ENCODE peak calls at places on chromosomes 2 and 18, in six cellular contexts. One of them, this sample, is unnamed.
A peak's percentile ranks its signal among the peaks of the same experiment; 100 is the strongest.

GRCh38 chr18:12043811-12044210 is 49.8 kb upstream of the ANKRD62 start:
- DNase-seq in left lung: no peak
- DNase-seq in brain microvascular endothelial cell: no peak
- DNase-seq in pancreas: peak; percentile 8
- DNase-seq in neural progenitor cell: no peak
- DNase-seq in endodermal cell: no peak
- DNase-seq in this sample: no peak

GRCh38 chr2:232363784-232364615 is 14.6 kb upstream of the ALPP start:
- DNase-seq in left lung: no peak
- DNase-seq in endodermal cell: no peak
- DNase-seq in pancreas: no peak
- DNase-seq in neural progenitor cell: no peak
- DNase-seq in brain microvascular endothelial cell: no peak
- DNase-seq in this sample: no peak

GRCh38 chr2:17713291-17713690 is 40.3 kb downstream of the SMC6 start:
- DNase-seq in endodermal cell: no peak
- DNase-seq in left lung: no peak
- DNase-seq in brain microvascular endothelial cell: no peak
- DNase-seq in pancreas: no peak
- DNase-seq in neural progenitor cell: no peak
- DNase-seq in this sample: no peak

GRCh38 chr2:191864623-191865521 is 18.0 kb upstream of the CAVIN2 start:
- DNase-seq in brain microvascular endothelial cell: peak; percentile 66
- DNase-seq in endodermal cell: no peak
- DNase-seq in pancreas: no peak
- DNase-seq in left lung: no peak
- DNase-seq in neural progenitor cell: no peak
- DNase-seq in this sample: no peak

GRCh38 chr2:44237221-44237620 is 38.1 kb upstream of the SLC3A1 start:
- DNase-seq in endodermal cell: no peak
- DNase-seq in pancreas: no peak
- DNase-seq in brain microvascular endothelial cell: no peak
- DNase-seq in neural progenitor cell: no peak
- DNase-seq in left lung: no peak
- DNase-seq in this sample: no peak

GRCh38 chr18:48949051-48949605 is 1.6 kb downstream of the SMAD7 start:
- DNase-seq in brain microvascular endothelial cell: no peak
- DNase-seq in endodermal cell: no peak
- DNase-seq in neural progenitor cell: peak; percentile 47
- DNase-seq in pancreas: no peak
- DNase-seq in left lung: no peak
- DNase-seq in this sample: no peak

GRCh38 chr2:157691695-157692094 is 63.0 kb upstream of the ACVR1C start:
- DNase-seq in brain microvascular endothelial cell: no peak
- DNase-seq in endodermal cell: no peak
- DNase-seq in pancreas: no peak
- DNase-seq in left lung: no peak
- DNase-seq in neural progenitor cell: no peak
- DNase-seq in this sample: no peak

GRCh38 chr2:45119855-45120254 is 110.6 kb upstream of the SIX2 start:
- DNase-seq in brain microvascular endothelial cell: peak; percentile 63
- DNase-seq in pancreas: no peak
- DNase-seq in neural progenitor cell: no peak
- DNase-seq in left lung: no peak
- DNase-seq in endodermal cell: no peak
- DNase-seq in this sample: peak; percentile 83

GRCh38 chr2:181848356-181848876 is 43.1 kb upstream of the ITPRID2 start:
- DNase-seq in pancreas: no peak
- DNase-seq in neural progenitor cell: no peak
- DNase-seq in left lung: no peak
- DNase-seq in endodermal cell: no peak
- DNase-seq in brain microvascular endothelial cell: no peak
- DNase-seq in this sample: no peak

GRCh38 chr2:177692042-177692823 is 299.7 kb downstream of the AGPS start:
- DNase-seq in left lung: no peak
- DNase-seq in pancreas: no peak
- DNase-seq in neural progenitor cell: no peak
- DNase-seq in endodermal cell: no peak
- DNase-seq in brain microvascular endothelial cell: no peak
- DNase-seq in this sample: peak; percentile 28

GRCh38 chr2:98875081-98875728 is 60.8 kb downstream of the CRACDL start:
- DNase-seq in brain microvascular endothelial cell: no peak
- DNase-seq in left lung: no peak
- DNase-seq in pancreas: no peak
- DNase-seq in neural progenitor cell: no peak
- DNase-seq in endodermal cell: no peak
- DNase-seq in this sample: no peak

GRCh38 chr18:79522451-79523220 is 126.9 kb downstream of the NFATC1 start:
- DNase-seq in left lung: peak; percentile 26
- DNase-seq in brain microvascular endothelial cell: no peak
- DNase-seq in pancreas: peak; percentile 4
- DNase-seq in neural progenitor cell: no peak
- DNase-seq in endodermal cell: peak; percentile 45
- DNase-seq in this sample: no peak

GRCh38 chr2:75587954-75588587 is 27.3 kb upstream of the EVA1A start:
- DNase-seq in pancreas: no peak
- DNase-seq in left lung: no peak
- DNase-seq in endodermal cell: no peak
- DNase-seq in neural progenitor cell: no peak
- DNase-seq in brain microvascular endothelial cell: peak; percentile 81
- DNase-seq in this sample: peak; percentile 55

GRCh38 chr2:25251461-25252273 is 83.3 kb upstream of the POMC start:
- DNase-seq in left lung: peak; percentile 67
- DNase-seq in pancreas: peak; percentile 58
- DNase-seq in brain microvascular endothelial cell: peak; percentile 3
- DNase-seq in neural progenitor cell: no peak
- DNase-seq in endodermal cell: peak; percentile 87
- DNase-seq in this sample: no peak

GRCh38 chr2:205680067-205680466 is 2.2 kb upstream of the NRP2 start:
- DNase-seq in pancreas: peak; percentile 46
- DNase-seq in brain microvascular endothelial cell: peak; percentile 91
- DNase-seq in left lung: no peak
- DNase-seq in neural progenitor cell: peak; percentile 94
- DNase-seq in endodermal cell: peak; percentile 95
- DNase-seq in this sample: no peak

GRCh38 chr2:55581875-55582547 is 35.4 kb downstream of the PPP4R3B start:
- DNase-seq in endodermal cell: no peak
- DNase-seq in pancreas: no peak
- DNase-seq in left lung: no peak
- DNase-seq in neural progenitor cell: no peak
- DNase-seq in brain microvascular endothelial cell: no peak
- DNase-seq in this sample: no peak

GRCh38 chr2:205482399-205483065 is 199.8 kb upstream of the NRP2 start:
- DNase-seq in pancreas: no peak
- DNase-seq in left lung: no peak
- DNase-seq in neural progenitor cell: peak; percentile 23
- DNase-seq in endodermal cell: peak; percentile 52
- DNase-seq in brain microvascular endothelial cell: no peak
- DNase-seq in this sample: no peak

GRCh38 chr2:162100579-162100978 is 26.6 kb upstream of the DPP4 start:
- DNase-seq in left lung: no peak
- DNase-seq in neural progenitor cell: no peak
- DNase-seq in pancreas: no peak
- DNase-seq in brain microvascular endothelial cell: no peak
- DNase-seq in endodermal cell: no peak
- DNase-seq in this sample: no peak

GRCh38 chr2:10410001-10410671 is 38.0 kb downstream of the ODC1 start:
- DNase-seq in left lung: no peak
- DNase-seq in endodermal cell: no peak
- DNase-seq in pancreas: no peak
- DNase-seq in neural progenitor cell: no peak
- DNase-seq in brain microvascular endothelial cell: no peak
- DNase-seq in this sample: no peak

GRCh38 chr2:85133751-85134254 is 611 bp downstream of the TCF7L1 start:
- DNase-seq in brain microvascular endothelial cell: no peak
- DNase-seq in endodermal cell: peak; percentile 76
- DNase-seq in pancreas: peak; percentile 33
- DNase-seq in left lung: no peak
- DNase-seq in neural progenitor cell: no peak
- DNase-seq in this sample: no peak

GRCh38 chr2:82476094-82476493 is 1983.0 kb downstream of the SUCLG1 start:
- DNase-seq in pancreas: no peak
- DNase-seq in endodermal cell: no peak
- DNase-seq in left lung: no peak
- DNase-seq in brain microvascular endothelial cell: no peak
- DNase-seq in neural progenitor cell: no peak
- DNase-seq in this sample: no peak

GRCh38 chr2:156321243-156321904 is 11.1 kb downstream of the NR4A2 start:
- DNase-seq in brain microvascular endothelial cell: no peak
- DNase-seq in pancreas: no peak
- DNase-seq in neural progenitor cell: peak; percentile 46
- DNase-seq in left lung: no peak
- DNase-seq in endodermal cell: no peak
- DNase-seq in this sample: no peak

GRCh38 chr2:32910883-32911598 is 35.7 kb upstream of the LTBP1 start:
- DNase-seq in left lung: no peak
- DNase-seq in endodermal cell: no peak
- DNase-seq in pancreas: no peak
- DNase-seq in brain microvascular endothelial cell: no peak
- DNase-seq in neural progenitor cell: no peak
- DNase-seq in this sample: no peak

GRCh38 chr18:69401475-69402218 is 959 bp downstream of the DOK6 start:
- DNase-seq in left lung: no peak
- DNase-seq in neural progenitor cell: peak; percentile 39
- DNase-seq in pancreas: no peak
- DNase-seq in endodermal cell: peak; percentile 65
- DNase-seq in brain microvascular endothelial cell: no peak
- DNase-seq in this sample: no peak

GRCh38 chr18:76565238-76566173 is 70.5 kb upstream of the ZNF516 start:
- DNase-seq in brain microvascular endothelial cell: peak; percentile 90
- DNase-seq in pancreas: peak; percentile 65
- DNase-seq in endodermal cell: peak; percentile 89
- DNase-seq in left lung: peak; percentile 79
- DNase-seq in neural progenitor cell: peak; percentile 85
- DNase-seq in this sample: peak; percentile 79

GRCh38 chr2:38438536-38439225 is 61.6 kb upstream of the ATL2 start:
- DNase-seq in pancreas: no peak
- DNase-seq in brain microvascular endothelial cell: no peak
- DNase-seq in neural progenitor cell: no peak
- DNase-seq in left lung: no peak
- DNase-seq in endodermal cell: no peak
- DNase-seq in this sample: no peak

GRCh38 chr2:38441346-38441745 is 64.3 kb upstream of the ATL2 start:
- DNase-seq in left lung: no peak
- DNase-seq in neural progenitor cell: no peak
- DNase-seq in brain microvascular endothelial cell: no peak
- DNase-seq in pancreas: no peak
- DNase-seq in endodermal cell: no peak
- DNase-seq in this sample: no peak

GRCh38 chr2:38439807-38440300 is 62.8 kb upstream of the ATL2 start:
- DNase-seq in brain microvascular endothelial cell: no peak
- DNase-seq in endodermal cell: no peak
- DNase-seq in neural progenitor cell: no peak
- DNase-seq in pancreas: no peak
- DNase-seq in left lung: no peak
- DNase-seq in this sample: no peak

GRCh38 chr2:38439226-38439612 is 62.1 kb upstream of the ATL2 start:
- DNase-seq in endodermal cell: no peak
- DNase-seq in pancreas: no peak
- DNase-seq in left lung: no peak
- DNase-seq in brain microvascular endothelial cell: no peak
- DNase-seq in neural progenitor cell: no peak
- DNase-seq in this sample: no peak

GRCh38 chr2:38440655-38441054 is 63.6 kb upstream of the ATL2 start:
- DNase-seq in brain microvascular endothelial cell: no peak
- DNase-seq in neural progenitor cell: no peak
- DNase-seq in endodermal cell: peak; percentile 80
- DNase-seq in left lung: no peak
- DNase-seq in pancreas: no peak
- DNase-seq in this sample: no peak
- TF ChIP-seq CTCF in brain microvascular endothelial cell: no peak
- TF ChIP-seq CTCF in neural progenitor cell: no peak
- TF ChIP-seq CTCF in endodermal cell: peak; percentile 34
- TF ChIP-seq CTCF in left lung: no peak
- TF ChIP-seq CTCF in pancreas: no peak
- TF ChIP-seq CTCF in this sample: no peak

DNA sequence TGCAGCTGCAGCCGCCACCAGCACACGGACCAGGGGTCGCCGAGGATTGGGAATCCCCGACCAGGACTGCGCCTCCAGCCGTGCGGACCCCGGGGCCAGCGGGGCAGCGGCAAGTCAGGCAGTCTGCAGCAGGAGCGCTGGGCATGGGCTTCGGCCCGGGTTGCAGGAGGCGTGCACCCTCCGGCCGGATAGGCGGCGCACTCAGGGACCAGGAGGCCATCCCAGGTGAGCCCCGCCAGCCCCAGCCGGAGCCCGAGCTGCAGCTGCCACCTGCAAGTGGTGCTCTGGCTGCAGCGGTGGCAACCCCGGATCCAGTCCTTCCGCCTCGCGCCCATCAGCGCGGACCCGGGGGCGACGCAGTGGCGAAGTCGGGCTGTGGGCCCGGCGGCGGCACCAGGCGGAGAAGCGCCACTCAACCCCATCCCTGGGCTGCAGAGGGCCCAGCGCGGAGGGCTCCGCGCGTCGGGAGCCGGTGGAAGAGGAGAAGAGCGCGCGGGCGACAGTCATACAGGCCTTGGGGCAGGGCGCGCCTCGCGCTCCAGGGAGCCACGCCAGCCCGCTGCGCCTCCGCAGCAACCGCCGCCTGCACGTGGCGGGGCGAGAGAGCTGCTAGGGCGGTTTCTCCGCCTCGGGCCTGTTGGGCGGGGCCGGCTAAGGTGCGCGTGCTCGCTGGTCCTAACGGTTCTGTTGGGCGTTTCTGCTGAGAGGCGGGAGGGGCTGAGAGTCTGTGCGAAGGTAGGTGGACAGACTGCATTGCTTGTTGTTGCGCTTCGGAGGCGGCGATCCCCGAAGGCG is 73.9 kb downstream of the RPIA start:
- DNase-seq in left lung: no peak
- DNase-seq in endodermal cell: peak; percentile 85
- DNase-seq in neural progenitor cell: peak; percentile 59
- DNase-seq in pancreas: peak; percentile 64
- DNase-seq in brain microvascular endothelial cell: no peak
- DNase-seq in this sample: no peak
- H3K4me3 ChIP-seq in left lung: no peak overlapping the region
- H3K4me3 ChIP-seq in endodermal cell: peak overlapping the region; percentile 71
- H3K4me3 ChIP-seq in neural progenitor cell: peak overlapping the region; percentile 53
- H3K4me3 ChIP-seq in pancreas: peak overlapping the region; percentile 0
- H3K4me3 ChIP-seq in brain microvascular endothelial cell: peak overlapping the region; percentile 17
- H3K4me3 ChIP-seq in this sample: peak overlapping the region; percentile 37

GRCh38 chr2:134333646-134334189 is 79.8 kb downstream of the MGAT5 start:
- DNase-seq in left lung: no peak
- DNase-seq in pancreas: no peak
- DNase-seq in endodermal cell: no peak
- DNase-seq in brain microvascular endothelial cell: no peak
- DNase-seq in neural progenitor cell: no peak
- DNase-seq in this sample: no peak
- H3K36me3 ChIP-seq in left lung: no peaks in the 10 kb centered on the region
- H3K36me3 ChIP-seq in pancreas: no peaks in the 10 kb centered on the region
- H3K36me3 ChIP-seq in endodermal cell: no peaks in the 10 kb centered on the region
- H3K36me3 ChIP-seq in brain microvascular endothelial cell: no peaks in the 10 kb centered on the region
- H3K36me3 ChIP-seq in neural progenitor cell: no peaks in the 10 kb centered on the region
- H3K36me3 ChIP-seq in this sample: no peaks in the 10 kb centered on the region

DNA sequence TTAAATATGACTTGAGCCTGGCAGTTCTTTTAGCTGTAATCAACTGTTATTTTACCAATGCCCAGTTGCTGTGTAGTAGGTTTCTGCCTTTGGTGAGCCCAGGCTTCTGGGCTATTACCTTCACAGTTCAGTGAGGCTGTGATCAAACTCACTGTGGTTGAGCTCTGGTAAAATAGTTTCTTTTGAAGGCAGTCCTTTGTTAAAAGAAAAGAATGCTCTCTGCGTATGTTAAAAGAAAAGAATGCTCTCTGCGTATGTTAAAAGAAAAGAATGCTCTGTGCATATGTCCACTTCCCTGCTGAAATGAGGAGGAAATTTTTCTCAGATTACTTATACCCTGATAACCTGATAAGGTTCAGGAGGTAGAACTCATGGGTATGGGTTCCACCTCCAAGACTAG is 244.3 kb downstream of the RNF144A start:
- DNase-seq in pancreas: no peak
- DNase-seq in left lung: no peak
- DNase-seq in neural progenitor cell: peak; percentile 9
- DNase-seq in brain microvascular endothelial cell: no peak
- DNase-seq in endodermal cell: no peak
- DNase-seq in this sample: no peak
- TF ChIP-seq CTCF in pancreas: no peak
- TF ChIP-seq CTCF in left lung: no peak
- TF ChIP-seq CTCF in neural progenitor cell: no peak
- TF ChIP-seq CTCF in brain microvascular endothelial cell: no peak
- TF ChIP-seq CTCF in endodermal cell: no peak
- TF ChIP-seq CTCF in this sample: no peak